ENCODE peak calls at places on chromosomes 2 and 18, in seven cellular contexts. One of them, this sample, is unnamed.

GRCh38 chr2:23121968-23122648 is 262.9 kb upstream of the KLHL29 start:
- DNase-seq in heart left ventricle: no peak
- DNase-seq in GM23248: no peak
- DNase-seq in CD8-positive, alpha-beta memory T cell: no peak
- DNase-seq in upper lobe of left lung: no peak
- DNase-seq in testis: no peak
- DNase-seq in kidney: no peak
- DNase-seq in this sample: no peak

GRCh38 chr18:23226930-23227728 is 91.8 kb downstream of the CABLES1 start:
- DNase-seq in upper lobe of left lung: peak; percentile 47
- DNase-seq in testis: no peak
- DNase-seq in GM23248: peak; percentile 88
- DNase-seq in kidney: no peak
- DNase-seq in CD8-positive, alpha-beta memory T cell: peak; percentile 25
- DNase-seq in heart left ventricle: peak; percentile 44
- DNase-seq in this sample: no peak

GRCh38 chr18:37778417-37779165 is 213.0 kb upstream of the CELF4 start:
- DNase-seq in GM23248: peak; percentile 65
- DNase-seq in CD8-positive, alpha-beta memory T cell: no peak
- DNase-seq in heart left ventricle: peak; percentile 61
- DNase-seq in upper lobe of left lung: peak; percentile 61
- DNase-seq in kidney: peak; percentile 82
- DNase-seq in testis: peak; percentile 89
- DNase-seq in this sample: peak; percentile 82

GRCh38 chr18:23356915-23357421 is 96.1 kb upstream of the RIOK3 start:
- DNase-seq in testis: peak; percentile 27
- DNase-seq in CD8-positive, alpha-beta memory T cell: no peak
- DNase-seq in heart left ventricle: no peak
- DNase-seq in upper lobe of left lung: no peak
- DNase-seq in GM23248: peak; percentile 54
- DNase-seq in kidney: no peak
- DNase-seq in this sample: no peak

GRCh38 chr18:71849407-71849806 is 694.7 kb downstream of the CBLN2 start:
- DNase-seq in upper lobe of left lung: no peak
- DNase-seq in CD8-positive, alpha-beta memory T cell: no peak
- DNase-seq in heart left ventricle: no peak
- DNase-seq in kidney: no peak
- DNase-seq in testis: no peak
- DNase-seq in GM23248: no peak
- DNase-seq in this sample: no peak

GRCh38 chr18:47422524-47422923 is 171.1 kb upstream of the SKOR2 start:
- DNase-seq in GM23248: peak; percentile 44
- DNase-seq in upper lobe of left lung: no peak
- DNase-seq in testis: no peak
- DNase-seq in heart left ventricle: no peak
- DNase-seq in kidney: no peak
- DNase-seq in CD8-positive, alpha-beta memory T cell: no peak
- DNase-seq in this sample: peak; percentile 59

GRCh38 chr2:115910270-115910669 is 1467.8 kb downstream of the DPP10 start:
- DNase-seq in heart left ventricle: no peak
- DNase-seq in CD8-positive, alpha-beta memory T cell: no peak
- DNase-seq in upper lobe of left lung: no peak
- DNase-seq in kidney: no peak
- DNase-seq in GM23248: no peak
- DNase-seq in testis: peak; percentile 25
- DNase-seq in this sample: peak; percentile 25

GRCh38 chr2:138632066-138632465 is 130.5 kb downstream of the SPOPL start:
- DNase-seq in CD8-positive, alpha-beta memory T cell: no peak
- DNase-seq in testis: no peak
- DNase-seq in GM23248: peak; percentile 39
- DNase-seq in upper lobe of left lung: no peak
- DNase-seq in heart left ventricle: no peak
- DNase-seq in kidney: no peak
- DNase-seq in this sample: no peak

GRCh38 chr2:8431446-8432125 is 250.3 kb upstream of the ID2 start:
- DNase-seq in heart left ventricle: no peak
- DNase-seq in CD8-positive, alpha-beta memory T cell: no peak
- DNase-seq in upper lobe of left lung: no peak
- DNase-seq in GM23248: peak; percentile 6
- DNase-seq in testis: no peak
- DNase-seq in kidney: no peak
- DNase-seq in this sample: no peak

GRCh38 chr2:18611184-18611583 is 21.8 kb upstream of the NT5C1B start:
- DNase-seq in testis: no peak
- DNase-seq in upper lobe of left lung: no peak
- DNase-seq in CD8-positive, alpha-beta memory T cell: no peak
- DNase-seq in heart left ventricle: no peak
- DNase-seq in GM23248: no peak
- DNase-seq in kidney: no peak
- DNase-seq in this sample: no peak

GRCh38 chr2:11921030-11921583 is 174.7 kb downstream of the LPIN1 start:
- DNase-seq in upper lobe of left lung: no peak
- DNase-seq in heart left ventricle: no peak
- DNase-seq in GM23248: no peak
- DNase-seq in CD8-positive, alpha-beta memory T cell: no peak
- DNase-seq in kidney: no peak
- DNase-seq in testis: no peak
- DNase-seq in this sample: no peak

GRCh38 chr2:231222318-231223000 is 24.0 kb downstream of the ARMC9 start:
- DNase-seq in upper lobe of left lung: no peak
- DNase-seq in GM23248: peak; percentile 20
- DNase-seq in heart left ventricle: no peak
- DNase-seq in kidney: no peak
- DNase-seq in CD8-positive, alpha-beta memory T cell: no peak
- DNase-seq in testis: no peak
- DNase-seq in this sample: no peak

GRCh38 chr2:143177081-143177786 is 48.0 kb downstream of the ARHGAP15 start:
- DNase-seq in testis: no peak
- DNase-seq in upper lobe of left lung: no peak
- DNase-seq in GM23248: no peak
- DNase-seq in kidney: no peak
- DNase-seq in CD8-positive, alpha-beta memory T cell: no peak
- DNase-seq in heart left ventricle: no peak
- DNase-seq in this sample: no peak

GRCh38 chr2:232293191-232293590 is 85.4 kb upstream of the ALPP start:
- DNase-seq in testis: no peak
- DNase-seq in CD8-positive, alpha-beta memory T cell: no peak
- DNase-seq in heart left ventricle: no peak
- DNase-seq in GM23248: no peak
- DNase-seq in upper lobe of left lung: no peak
- DNase-seq in kidney: no peak
- DNase-seq in this sample: no peak

GRCh38 chr2:100416397-100416938 is 1.0 kb downstream of the CHST10 start:
- DNase-seq in GM23248: peak; percentile 12
- DNase-seq in kidney: no peak
- DNase-seq in heart left ventricle: no peak
- DNase-seq in upper lobe of left lung: no peak
- DNase-seq in CD8-positive, alpha-beta memory T cell: no peak
- DNase-seq in testis: no peak
- DNase-seq in this sample: no peak

GRCh38 chr2:155895016-155895415 is 437.5 kb downstream of the NR4A2 start:
- DNase-seq in GM23248: no peak
- DNase-seq in testis: no peak
- DNase-seq in upper lobe of left lung: no peak
- DNase-seq in CD8-positive, alpha-beta memory T cell: no peak
- DNase-seq in kidney: no peak
- DNase-seq in heart left ventricle: no peak
- DNase-seq in this sample: no peak

GRCh38 chr2:89821455-89821945 is 1130.0 kb downstream of the RPIA start:
- DNase-seq in testis: no peak
- DNase-seq in CD8-positive, alpha-beta memory T cell: no peak
- DNase-seq in kidney: no peak
- DNase-seq in GM23248: no peak
- DNase-seq in upper lobe of left lung: no peak
- DNase-seq in heart left ventricle: no peak
- DNase-seq in this sample: no peak

GRCh38 chr2:89823556-89823955 is 1132.1 kb downstream of the RPIA start:
- DNase-seq in kidney: no peak
- DNase-seq in heart left ventricle: no peak
- DNase-seq in testis: no peak
- DNase-seq in CD8-positive, alpha-beta memory T cell: no peak
- DNase-seq in GM23248: no peak
- DNase-seq in upper lobe of left lung: no peak
- DNase-seq in this sample: no peak

GRCh38 chr2:89820248-89820647 is 1128.8 kb downstream of the RPIA start:
- DNase-seq in heart left ventricle: no peak
- DNase-seq in upper lobe of left lung: no peak
- DNase-seq in testis: no peak
- DNase-seq in CD8-positive, alpha-beta memory T cell: no peak
- DNase-seq in GM23248: no peak
- DNase-seq in kidney: no peak
- DNase-seq in this sample: no peak

GRCh38 chr2:89819809-89820208 is 1128.3 kb downstream of the RPIA start:
- DNase-seq in GM23248: no peak
- DNase-seq in testis: no peak
- DNase-seq in heart left ventricle: no peak
- DNase-seq in upper lobe of left lung: no peak
- DNase-seq in CD8-positive, alpha-beta memory T cell: no peak
- DNase-seq in kidney: no peak
- DNase-seq in this sample: no peak

DNA sequence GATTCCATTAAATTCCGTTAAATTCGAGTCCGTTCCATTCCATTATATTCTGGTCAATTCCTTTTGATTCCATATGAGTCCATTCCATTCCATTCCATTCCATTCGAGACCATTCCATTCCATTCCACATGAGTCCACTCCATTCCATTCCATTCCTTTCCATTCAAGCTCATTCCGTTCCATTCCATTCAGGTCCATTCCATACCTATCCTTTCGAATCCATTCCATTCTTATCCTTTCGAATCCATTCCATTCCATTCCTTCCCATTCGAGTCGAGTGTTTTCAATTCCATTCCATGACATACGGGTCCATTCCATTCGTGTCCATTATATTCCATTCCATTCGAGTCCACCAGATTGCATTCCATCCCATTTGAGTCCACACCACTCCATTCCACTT is 1127.4 kb downstream of the RPIA start:
- DNase-seq in upper lobe of left lung: no peak
- DNase-seq in kidney: no peak
- DNase-seq in CD8-positive, alpha-beta memory T cell: no peak
- DNase-seq in heart left ventricle: no peak
- DNase-seq in testis: no peak
- DNase-seq in GM23248: no peak
- DNase-seq in this sample: no peak
- H3K9me3 ChIP-seq in upper lobe of left lung: peaks cover 42% of the 10 kb centered on the region
- H3K9me3 ChIP-seq in kidney: peaks cover 77% of the 10 kb centered on the region
- H3K9me3 ChIP-seq in CD8-positive, alpha-beta memory T cell: peaks cover 23% of the 10 kb centered on the region
- H3K9me3 ChIP-seq in heart left ventricle: no peaks in the 10 kb centered on the region
- H3K9me3 ChIP-seq in testis: no peaks in the 10 kb centered on the region
- H3K9me3 ChIP-seq in GM23248: peaks cover 7% of the 10 kb centered on the region
- H3K9me3 ChIP-seq in this sample: peaks cover 23% of the 10 kb centered on the region

GRCh38 chr2:48310581-48310980 is 219.4 kb upstream of the STON1 start:
- DNase-seq in heart left ventricle: no peak
- DNase-seq in CD8-positive, alpha-beta memory T cell: no peak
- DNase-seq in GM23248: no peak
- DNase-seq in kidney: no peak
- DNase-seq in testis: no peak
- DNase-seq in upper lobe of left lung: no peak
- DNase-seq in this sample: no peak

GRCh38 chr2:48313036-48313877 is 216.7 kb upstream of the STON1 start:
- DNase-seq in upper lobe of left lung: no peak
- DNase-seq in CD8-positive, alpha-beta memory T cell: no peak
- DNase-seq in kidney: no peak
- DNase-seq in testis: no peak
- DNase-seq in GM23248: no peak
- DNase-seq in heart left ventricle: no peak
- DNase-seq in this sample: no peak

GRCh38 chr2:48315847-48316194 is 214.1 kb upstream of the STON1 start:
- DNase-seq in CD8-positive, alpha-beta memory T cell: peak; percentile 57
- DNase-seq in GM23248: peak; percentile 37
- DNase-seq in upper lobe of left lung: no peak
- DNase-seq in testis: peak; percentile 28
- DNase-seq in kidney: no peak
- DNase-seq in heart left ventricle: no peak
- DNase-seq in this sample: peak; percentile 48

GRCh38 chr2:48309900-48310299 is 220.1 kb upstream of the STON1 start:
- DNase-seq in GM23248: no peak
- DNase-seq in testis: no peak
- DNase-seq in heart left ventricle: no peak
- DNase-seq in kidney: no peak
- DNase-seq in upper lobe of left lung: no peak
- DNase-seq in CD8-positive, alpha-beta memory T cell: no peak
- DNase-seq in this sample: no peak

DNA sequence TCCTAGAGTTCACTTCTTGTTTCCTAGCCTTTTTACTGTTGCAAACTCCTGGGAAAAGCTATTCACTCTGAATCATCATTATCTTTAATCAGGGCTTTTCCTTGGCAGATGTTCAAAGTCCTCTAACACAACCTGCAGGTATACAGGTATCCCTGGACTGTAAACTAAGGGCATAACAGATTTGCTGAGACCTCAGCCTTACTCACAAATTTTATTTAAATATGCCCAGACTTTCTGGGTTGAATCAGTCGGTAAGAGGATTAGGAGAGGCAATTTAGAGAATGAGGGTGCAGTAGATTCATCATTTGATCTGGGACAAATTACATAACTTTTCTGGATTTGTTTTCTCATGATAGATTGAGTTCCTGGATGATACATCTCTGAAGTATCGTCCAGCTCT is 217.8 kb upstream of the STON1 start:
- DNase-seq in GM23248: no peak
- DNase-seq in upper lobe of left lung: no peak
- DNase-seq in testis: no peak
- DNase-seq in kidney: no peak
- DNase-seq in CD8-positive, alpha-beta memory T cell: no peak
- DNase-seq in heart left ventricle: no peak
- DNase-seq in this sample: no peak
- H3K27ac ChIP-seq in GM23248: no peak overlapping the region
- H3K27ac ChIP-seq in upper lobe of left lung: no peak overlapping the region
- H3K27ac ChIP-seq in testis: no peak overlapping the region
- H3K27ac ChIP-seq in kidney: no peak overlapping the region
- H3K27ac ChIP-seq in CD8-positive, alpha-beta memory T cell: no peak overlapping the region
- H3K27ac ChIP-seq in heart left ventricle: no peak overlapping the region
- H3K27ac ChIP-seq in this sample: no peak overlapping the region

GRCh38 chr2:15521782-15522181 is 39.4 kb downstream of the NBAS start:
- DNase-seq in upper lobe of left lung: no peak
- DNase-seq in testis: no peak
- DNase-seq in GM23248: no peak
- DNase-seq in kidney: no peak
- DNase-seq in CD8-positive, alpha-beta memory T cell: no peak
- DNase-seq in heart left ventricle: no peak
- DNase-seq in this sample: no peak

GRCh38 chr2:15517793-15518192 is 43.3 kb downstream of the NBAS start:
- DNase-seq in testis: no peak
- DNase-seq in heart left ventricle: no peak
- DNase-seq in GM23248: no peak
- DNase-seq in upper lobe of left lung: no peak
- DNase-seq in kidney: no peak
- DNase-seq in CD8-positive, alpha-beta memory T cell: no peak
- DNase-seq in this sample: no peak
- H3K9me3 ChIP-seq in testis: no peaks in the 10 kb centered on the region
- H3K9me3 ChIP-seq in heart left ventricle: no peaks in the 10 kb centered on the region
- H3K9me3 ChIP-seq in GM23248: no peaks in the 10 kb centered on the region
- H3K9me3 ChIP-seq in upper lobe of left lung: no peaks in the 10 kb centered on the region
- H3K9me3 ChIP-seq in kidney: no peaks in the 10 kb centered on the region
- H3K9me3 ChIP-seq in CD8-positive, alpha-beta memory T cell: no peaks in the 10 kb centered on the region
- H3K9me3 ChIP-seq in this sample: no peaks in the 10 kb centered on the region

DNA sequence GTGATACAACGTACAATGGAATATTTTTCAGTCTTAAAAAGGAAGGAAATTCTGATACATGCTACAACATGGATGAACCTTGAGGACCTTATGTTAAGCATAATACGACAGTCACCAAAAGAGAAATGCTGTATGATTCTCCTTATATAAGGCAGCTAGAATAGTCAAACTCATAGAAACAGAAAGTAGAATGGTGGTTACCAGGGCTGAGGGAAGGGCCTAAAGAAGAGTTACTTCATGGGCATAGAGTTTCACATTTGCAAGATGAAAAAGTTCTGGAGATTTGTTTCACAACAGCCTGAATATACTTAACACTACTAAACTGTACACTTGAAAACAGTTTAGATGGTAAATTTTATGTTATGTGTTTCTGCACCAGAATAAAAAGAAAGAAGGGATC is 113.3 kb downstream of the GALNT1 start:
- DNase-seq in kidney: no peak
- DNase-seq in heart left ventricle: no peak
- DNase-seq in CD8-positive, alpha-beta memory T cell: no peak
- DNase-seq in GM23248: no peak
- DNase-seq in testis: no peak
- DNase-seq in upper lobe of left lung: no peak
- DNase-seq in this sample: no peak
- H3K27ac ChIP-seq in kidney: no peak overlapping the region
- H3K27ac ChIP-seq in heart left ventricle: peak overlapping the region; percentile 67
- H3K27ac ChIP-seq in CD8-positive, alpha-beta memory T cell: no peak overlapping the region
- H3K27ac ChIP-seq in GM23248: no peak overlapping the region
- H3K27ac ChIP-seq in testis: peak overlapping the region; percentile 70
- H3K27ac ChIP-seq in upper lobe of left lung: no peak overlapping the region
- H3K27ac ChIP-seq in this sample: no peak overlapping the region

This sample was measured in WERI-Rb-1.